ENCODE peak calls at places on chromosomes 16 and 17, in four cellular contexts. One of them, this sample, is unnamed.

GRCh38 chr16:84214451-84215066 is 23.6 kb downstream of the ADAD2 start:
- DNase-seq in A549: no peak
- DNase-seq in GM12878: no peak
- DNase-seq in IMR-90: no peak
- DNase-seq in this sample: no peak

GRCh38 chr17:82356028-82356427 is 3.0 kb upstream of the TEX19 start:
- DNase-seq in A549: no peak
- DNase-seq in IMR-90: no peak
- DNase-seq in GM12878: no peak
- DNase-seq in this sample: no peak

GRCh38 chr17:6473128-6473767 is 29.0 kb downstream of the PIMREG start:
- DNase-seq in IMR-90: peak
- DNase-seq in GM12878: no peak
- DNase-seq in A549: peak
- DNase-seq in this sample: peak

GRCh38 chr17:48258317-48258716 is 150.8 kb downstream of the SNX11 start:
- DNase-seq in GM12878: no peak
- DNase-seq in A549: no peak
- DNase-seq in IMR-90: no peak
- DNase-seq in this sample: no peak

GRCh38 chr16:69798466-69798865 is 36.3 kb downstream of the WWP2 start:
- DNase-seq in A549: no peak
- DNase-seq in GM12878: no peak
- DNase-seq in IMR-90: peak
- DNase-seq in this sample: no peak

GRCh38 chr17:7438050-7438614 is 1.2 kb upstream of the FGF11 start:
- DNase-seq in IMR-90: no peak
- DNase-seq in GM12878: no peak
- DNase-seq in A549: no peak
- DNase-seq in this sample: no peak

GRCh38 chr16:66475232-66475631 is 48.1 kb downstream of the BEAN1 start:
- DNase-seq in GM12878: no peak
- DNase-seq in A549: no peak
- DNase-seq in IMR-90: no peak
- DNase-seq in this sample: no peak

GRCh38 chr16:81445143-81445922 is 725 bp downstream of the CMIP start:
- DNase-seq in GM12878: no peak
- DNase-seq in A549: no peak
- DNase-seq in IMR-90: peak
- DNase-seq in this sample: peak

GRCh38 chr16:733382-734207 is 6.7 kb downstream of the HAGHL start:
- DNase-seq in A549: peak
- DNase-seq in IMR-90: no peak
- DNase-seq in GM12878: no peak
- DNase-seq in this sample: no peak

GRCh38 chr16:12131755-12132154 is 155.2 kb downstream of the SNX29 start:
- DNase-seq in GM12878: no peak
- DNase-seq in IMR-90: no peak
- DNase-seq in A549: no peak
- DNase-seq in this sample: no peak

DNA sequence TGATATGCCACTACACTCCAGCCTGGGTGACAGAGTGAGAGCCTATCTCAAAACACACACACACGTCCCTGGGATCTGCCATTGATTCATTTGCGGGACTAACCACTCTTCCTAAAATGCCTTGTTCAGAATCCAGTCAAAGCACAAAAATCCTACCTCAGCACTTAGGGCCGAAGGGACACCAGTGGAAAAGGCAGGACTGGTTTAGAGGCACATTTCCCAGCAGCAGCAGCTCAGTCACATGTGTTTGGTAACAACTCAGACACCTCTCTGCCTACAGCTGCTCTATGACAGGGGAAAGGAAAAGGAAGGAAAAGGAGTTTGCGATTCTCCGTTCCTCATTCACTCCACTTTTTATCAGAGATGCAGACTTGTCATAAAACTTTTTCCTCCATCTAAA is 12.2 kb downstream of the KNOP1 start:
- DNase-seq in IMR-90: no peak
- DNase-seq in A549: no peak
- DNase-seq in GM12878: no peak
- DNase-seq in this sample: no peak
- TF ChIP-seq BHLHE40 in IMR-90: no peak
- TF ChIP-seq BHLHE40 in A549: no peak
- TF ChIP-seq BHLHE40 in GM12878: no peak
- TF ChIP-seq BHLHE40 in this sample: no peak

DNA sequence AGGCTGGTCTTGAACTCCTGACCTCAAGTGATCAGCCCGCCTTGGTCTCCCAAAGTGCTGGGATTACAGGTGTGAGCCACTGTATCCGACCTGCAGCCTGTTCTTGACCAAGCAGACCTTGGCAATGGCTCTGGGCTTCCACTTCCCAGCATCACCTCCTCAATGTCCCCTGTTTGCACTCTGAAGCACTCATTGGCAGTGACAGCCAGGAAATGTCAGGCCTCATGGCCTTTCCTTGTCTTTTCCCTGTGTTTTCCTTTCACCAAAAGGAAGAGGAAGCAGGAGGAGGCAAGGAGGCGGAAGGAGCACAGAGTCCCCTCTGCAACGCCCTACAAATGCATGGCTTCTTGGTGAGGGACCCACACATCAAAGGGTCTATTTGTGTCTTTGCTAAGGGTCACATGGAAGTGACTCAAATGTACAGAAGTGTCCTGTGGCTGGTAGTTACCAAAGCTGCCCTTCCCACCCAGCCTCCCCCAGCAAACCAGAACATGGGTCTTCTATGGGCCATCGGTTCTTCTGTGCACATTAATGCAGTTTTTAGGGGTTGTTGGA is 61.0 kb downstream of the WIPI1 start:
- DNase-seq in GM12878: no peak
- DNase-seq in IMR-90: no peak
- DNase-seq in A549: no peak
- DNase-seq in this sample: no peak
- TF ChIP-seq BHLHE40 in GM12878: no peak
- TF ChIP-seq BHLHE40 in IMR-90: no peak
- TF ChIP-seq BHLHE40 in A549: no peak
- TF ChIP-seq BHLHE40 in this sample: no peak

GRCh38 chr16:46899443-46900143 is 15.4 kb downstream of the GPT2 start:
- DNase-seq in GM12878: no peak
- DNase-seq in A549: no peak
- DNase-seq in IMR-90: peak
- DNase-seq in this sample: no peak

GRCh38 chr16:46896314-46896968 is 12.3 kb downstream of the GPT2 start:
- DNase-seq in A549: no peak
- DNase-seq in GM12878: no peak
- DNase-seq in IMR-90: peak
- DNase-seq in this sample: no peak

GRCh38 chr16:46895399-46896313 is 11.5 kb downstream of the GPT2 start:
- DNase-seq in A549: no peak
- DNase-seq in IMR-90: no peak
- DNase-seq in GM12878: no peak
- DNase-seq in this sample: no peak

GRCh38 chr16:46897471-46897870 is 13.3 kb downstream of the GPT2 start:
- DNase-seq in GM12878: no peak
- DNase-seq in IMR-90: no peak
- DNase-seq in A549: no peak
- DNase-seq in this sample: no peak

DNA sequence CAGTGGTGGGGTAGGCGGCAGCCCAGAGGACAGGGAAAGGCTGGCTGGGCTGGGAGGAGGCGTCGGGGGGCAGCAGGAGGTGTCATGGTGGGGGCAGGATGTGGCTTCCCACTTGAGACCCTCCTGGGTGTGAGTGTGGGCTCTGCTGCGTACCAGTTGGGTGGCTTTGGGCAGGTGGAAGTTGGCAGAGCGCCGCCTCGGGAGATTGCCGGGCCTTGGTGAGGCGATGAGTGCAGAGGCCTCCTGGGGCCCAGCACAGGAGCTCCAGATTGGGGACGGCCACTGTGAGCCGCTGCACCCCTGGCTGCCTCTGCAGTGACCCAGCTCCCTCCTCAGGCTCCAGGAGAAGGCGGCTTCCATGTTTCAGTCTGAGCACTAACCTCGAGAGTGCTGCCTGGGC is 13.8 kb downstream of the GPT2 start:
- DNase-seq in GM12878: no peak
- DNase-seq in IMR-90: no peak
- DNase-seq in A549: no peak
- DNase-seq in this sample: no peak
- TF ChIP-seq BHLHE40 in GM12878: no peak
- TF ChIP-seq BHLHE40 in IMR-90: no peak
- TF ChIP-seq BHLHE40 in A549: no peak
- TF ChIP-seq BHLHE40 in this sample: no peak

GRCh38 chr16:51376080-51376479 is 225.0 kb upstream of the SALL1 start:
- DNase-seq in GM12878: no peak
- DNase-seq in IMR-90: no peak
- DNase-seq in A549: peak
- DNase-seq in this sample: no peak

GRCh38 chr16:51374790-51375189 is 223.7 kb upstream of the SALL1 start:
- DNase-seq in GM12878: no peak
- DNase-seq in A549: no peak
- DNase-seq in IMR-90: no peak
- DNase-seq in this sample: no peak

DNA sequence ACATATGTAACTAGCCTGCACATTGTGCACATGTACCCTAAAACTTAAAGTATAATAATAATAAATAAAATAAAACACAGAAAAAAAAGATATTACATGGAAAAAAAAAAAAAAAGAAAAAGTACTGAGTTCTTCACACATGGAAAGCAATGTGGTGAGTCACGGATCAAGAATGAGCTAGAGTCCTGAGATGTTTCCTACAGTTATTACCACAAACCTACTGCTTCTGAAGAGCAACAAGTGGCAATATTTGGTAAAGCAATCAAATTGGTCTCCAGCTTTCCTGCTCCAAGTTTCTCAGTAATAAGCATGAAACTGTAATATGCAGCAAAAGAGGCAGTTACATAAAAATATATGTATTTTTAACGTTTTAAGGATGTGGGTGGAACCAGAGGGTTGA is 223.3 kb upstream of the SALL1 start:
- DNase-seq in IMR-90: peak
- DNase-seq in GM12878: no peak
- DNase-seq in A549: peak
- DNase-seq in this sample: no peak
- TF ChIP-seq BHLHE40 in IMR-90: no peak
- TF ChIP-seq BHLHE40 in GM12878: no peak
- TF ChIP-seq BHLHE40 in A549: no peak
- TF ChIP-seq BHLHE40 in this sample: no peak

DNA sequence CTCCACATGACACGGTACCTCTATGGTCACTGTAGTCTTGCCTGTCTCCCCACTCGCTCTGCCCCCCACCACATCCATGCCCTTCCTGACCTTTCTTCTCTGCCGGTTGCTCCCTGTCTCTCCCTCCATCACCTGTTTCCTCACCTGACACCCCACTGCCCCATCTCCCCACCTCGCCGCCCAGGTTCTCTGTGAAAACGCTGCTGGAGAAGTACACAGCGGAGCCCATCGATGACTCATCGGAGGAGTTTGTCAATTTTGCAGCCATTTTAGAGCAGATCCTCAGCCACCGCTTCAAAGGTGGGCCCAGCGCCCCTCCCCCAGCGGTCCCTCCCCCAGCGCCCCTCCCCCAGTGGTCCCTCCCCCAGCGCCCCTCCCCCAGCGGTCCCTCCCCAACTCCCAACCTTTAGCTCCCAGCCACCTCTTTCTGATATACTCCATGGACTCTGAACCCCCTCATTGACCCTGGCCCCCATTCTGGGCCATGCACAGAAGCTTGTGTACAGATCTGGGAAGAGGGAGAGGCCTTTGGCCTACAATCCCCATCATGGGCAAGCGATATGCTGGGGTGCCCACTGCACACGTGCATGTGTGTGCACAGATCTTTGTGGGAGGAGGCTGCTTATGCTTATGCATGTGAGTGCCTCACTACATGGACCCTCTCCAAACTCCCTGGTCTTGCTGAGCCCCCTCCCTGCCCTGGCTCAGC is 4.1 kb downstream of the RUNDC3A start:
- DNase-seq in GM12878: no peak
- DNase-seq in IMR-90: no peak
- DNase-seq in A549: no peak
- DNase-seq in this sample: no peak
- TF ChIP-seq BHLHE40 in GM12878: no peak
- TF ChIP-seq BHLHE40 in IMR-90: no peak
- TF ChIP-seq BHLHE40 in A549: no peak
- TF ChIP-seq BHLHE40 in this sample: no peak

DNA sequence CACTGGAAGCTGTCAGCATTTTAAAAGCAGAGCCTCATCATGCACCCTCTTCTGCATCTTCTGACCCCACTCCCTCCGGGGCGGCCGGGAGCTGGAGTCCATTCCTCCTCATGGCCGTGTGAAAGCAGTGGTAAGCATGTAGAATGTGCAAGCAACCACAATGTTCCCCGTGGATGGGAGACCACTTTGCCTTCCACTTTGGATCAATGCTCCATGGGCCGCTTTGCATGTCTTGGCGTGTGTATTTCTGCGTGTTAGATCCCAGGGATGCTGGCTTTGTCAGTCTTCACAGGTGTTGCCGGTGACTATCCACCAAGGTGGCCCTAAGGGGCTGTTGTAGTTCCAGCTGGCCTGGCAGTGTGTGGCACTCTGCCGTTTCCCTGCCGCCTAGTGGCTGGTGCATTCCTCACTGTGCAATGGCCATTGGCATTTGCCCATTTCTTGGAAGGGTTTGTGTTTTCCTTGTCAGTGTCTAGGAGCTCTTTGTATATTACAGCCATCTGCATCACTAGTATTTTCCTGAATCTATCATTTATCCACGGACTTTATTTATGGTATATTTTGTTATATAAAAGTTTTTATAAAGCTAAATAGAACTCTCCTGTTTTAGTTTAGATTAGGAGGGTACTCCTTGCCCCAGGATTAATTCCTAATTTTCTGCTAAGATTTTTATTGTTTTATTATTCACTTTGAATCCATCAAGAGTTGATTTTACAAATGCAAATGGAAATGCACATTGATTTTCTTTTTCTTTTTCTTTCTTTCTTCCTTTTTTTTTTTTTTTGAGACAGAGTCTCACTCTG is 5.8 kb upstream of the ALDH3A1 start:
- DNase-seq in IMR-90: no peak
- DNase-seq in GM12878: no peak
- DNase-seq in A549: peak
- DNase-seq in this sample: no peak
- TF ChIP-seq BHLHE40 in IMR-90: no peak
- TF ChIP-seq BHLHE40 in GM12878: no peak
- TF ChIP-seq BHLHE40 in A549: peak
- TF ChIP-seq BHLHE40 in this sample: no peak

GRCh38 chr16:73125860-73126259 is 77.9 kb upstream of the ZFHX3 start:
- DNase-seq in A549: no peak
- DNase-seq in IMR-90: peak
- DNase-seq in GM12878: no peak
- DNase-seq in this sample: no peak

GRCh38 chr16:73124097-73124652 is 76.2 kb upstream of the ZFHX3 start:
- DNase-seq in IMR-90: peak
- DNase-seq in A549: no peak
- DNase-seq in GM12878: no peak
- DNase-seq in this sample: peak

GRCh38 chr16:73124665-73125064 is 76.7 kb upstream of the ZFHX3 start:
- DNase-seq in GM12878: no peak
- DNase-seq in IMR-90: no peak
- DNase-seq in A549: no peak
- DNase-seq in this sample: no peak

GRCh38 chr16:73126453-73126853 is 78.5 kb upstream of the ZFHX3 start:
- DNase-seq in IMR-90: peak
- DNase-seq in GM12878: no peak
- DNase-seq in A549: peak
- DNase-seq in this sample: no peak

GRCh38 chr16:73122604-73123386 is 74.9 kb upstream of the ZFHX3 start:
- DNase-seq in IMR-90: no peak
- DNase-seq in A549: no peak
- DNase-seq in GM12878: no peak
- DNase-seq in this sample: no peak
- TF ChIP-seq BHLHE40 in IMR-90: no peak
- TF ChIP-seq BHLHE40 in A549: no peak
- TF ChIP-seq BHLHE40 in GM12878: no peak
- TF ChIP-seq BHLHE40 in this sample: no peak

GRCh38 chr17:45706033-45706432 is 78.1 kb upstream of the CRHR1 start:
- DNase-seq in GM12878: no peak
- DNase-seq in IMR-90: no peak
- DNase-seq in A549: no peak
- DNase-seq in this sample: no peak
- TF ChIP-seq BHLHE40 in GM12878: no peak
- TF ChIP-seq BHLHE40 in IMR-90: no peak
- TF ChIP-seq BHLHE40 in A549: no peak
- TF ChIP-seq BHLHE40 in this sample: no peak